ENCODE peak calls at places on chromosomes 6 and 20, in five cellular contexts. A, W, D, X and E are unnamed samples.

GRCh38 chr20:37649635-37650244 is 44.1 kb upstream of the CTNNBL1 start:
- DNase-seq in A (no peak), W (no peak), D (no peak), X (no peak), E (no peak)

GRCh38 chr6:120805267-120805666 is 529.0 kb downstream of the TBC1D32 start:
- DNase-seq in A (no peak), W (peak), D (no peak), X (no peak), E (no peak)

GRCh38 chr6:156980515-156980914 is 203.3 kb downstream of the ARID1B start:
- DNase-seq in A (peak), W (no peak), D (peak), X (no peak), E (peak)

GRCh38 chr6:151034825-151035781 is 169.6 kb downstream of the MTHFD1L start:
- DNase-seq in A (no peak), W (no peak), D (no peak), X (no peak), E (peak)

GRCh38 chr6:108531332-108531731 is 29.4 kb upstream of the FOXO3 start:
- DNase-seq in A (no peak), W (no peak), D (no peak), X (no peak), E (no peak)

GRCh38 chr20:39823239-39823638 is 861.1 kb downstream of the DHX35 start:
- DNase-seq in A (no peak), W (peak), D (no peak), X (no peak), E (peak)

GRCh38 chr6:1422290-1422689 is 32.9 kb downstream of the FOXF2 start:
- DNase-seq in A (no peak), W (no peak), D (no peak), X (no peak), E (peak)

GRCh38 chr6:70700922-70701876 is 33.5 kb downstream of the SMAP1 start:
- DNase-seq in A (no peak), W (no peak), D (no peak), X (no peak), E (no peak)

GRCh38 chr6:130694617-130695016 is 132.6 kb upstream of the SMLR1 start:
- DNase-seq in A (no peak), W (no peak), D (no peak), X (no peak), E (no peak)

GRCh38 chr6:54085526-54085925 is 25.7 kb upstream of the MLIP start:
- DNase-seq in A (no peak), W (no peak), D (no peak), X (no peak), E (peak)